ENCODE peak calls at places on chromosomes 4 and X, in five cellular contexts. M, N, S, V and T are unnamed samples. For H3K4me1, the result is how much of the 10 kb centered on the place peaks cover.

GRCh38 chr4:151012836-151013235 is 2.2 kb downstream of the LRBA start:
- DNase-seq in S (no peak), N (no peak), V (no peak), M (no peak), T (no peak)

GRCh38 chr4:46404961-46405360 is 15.0 kb upstream of the GABRA2 start:
- DNase-seq in S (no peak), N (no peak), M (no peak), V (no peak), T (no peak)

GRCh38 chr4:6372649-6373525 is 99.5 kb downstream of the PPP2R2C start:
- DNase-seq in M (peak), V (peak), S (no peak), N (no peak), T (no peak)

GRCh38 chr4:2370597-2371320 is 47.7 kb downstream of the ZFYVE28 start:
- DNase-seq in N (no peak), S (no peak), M (no peak), V (peak), T (no peak)

GRCh38 chr4:26779224-26779623 is 81.4 kb upstream of the STIM2 start:
- DNase-seq in S (no peak), V (no peak), N (no peak), M (no peak), T (no peak)

GRCh38 chr4:10088135-10089010 is 28.2 kb downstream of the WDR1 start:
- DNase-seq in M (no peak), S (no peak), N (peak), V (peak), T (no peak)

GRCh38 chr4:119314356-119314755 is 7.6 kb downstream of the FABP2 start:
- DNase-seq in V (no peak), N (no peak), S (no peak), M (no peak), T (no peak)

GRCh38 chr4:27770895-27771294 is 910.3 kb downstream of the STIM2 start:
- DNase-seq in S (no peak), V (no peak), N (no peak), M (no peak), T (no peak)

GRCh38 chr4:108355523-108356208 is 186.9 kb upstream of the LEF1 start:
- DNase-seq in V (no peak), M (no peak), N (no peak), S (no peak), T (no peak)

GRCh38 chrX:153868576-153869472 is 17.1 kb downstream of the L1CAM start:
- DNase-seq in M (no peak), V (no peak), S (no peak), N (no peak), T (no peak)

GRCh38 chr4:6538111-6538510 is 36.9 kb upstream of the MAN2B2 start:
- DNase-seq in N (no peak), M (no peak), S (no peak), V (no peak), T (no peak)

GRCh38 chr4:140223056-140223810 is 69.2 kb upstream of the MAML3 start:
- DNase-seq in N (no peak), V (no peak), S (no peak), M (no peak), T (no peak)

GRCh38 chr4:140229881-140230280 is 75.9 kb upstream of the MAML3 start:
- DNase-seq in N (no peak), V (no peak), S (no peak), M (no peak), T (no peak)

GRCh38 chr4:140222175-140222574 is 68.2 kb upstream of the MAML3 start:
- DNase-seq in N (no peak), M (no peak), S (no peak), V (no peak), T (no peak)

GRCh38 chr4:140227286-140227685 is 73.3 kb upstream of the MAML3 start:
- DNase-seq in S (no peak), N (no peak), V (no peak), M (no peak), T (no peak)
- H3K4me3 ChIP-seq in S (no peak), N (no peak), V (no peak), M (no peak), T (no peak)

GRCh38 chr4:76987153-76987562 is 37.6 kb downstream of the SEPTIN11 start:
- DNase-seq in S (no peak), V (no peak), M (no peak), N (peak), T (peak)
- H3K4me1 ChIP-seq in S (half or more), V (under half), M (under half), N (half or more), T (under half)

DNA sequence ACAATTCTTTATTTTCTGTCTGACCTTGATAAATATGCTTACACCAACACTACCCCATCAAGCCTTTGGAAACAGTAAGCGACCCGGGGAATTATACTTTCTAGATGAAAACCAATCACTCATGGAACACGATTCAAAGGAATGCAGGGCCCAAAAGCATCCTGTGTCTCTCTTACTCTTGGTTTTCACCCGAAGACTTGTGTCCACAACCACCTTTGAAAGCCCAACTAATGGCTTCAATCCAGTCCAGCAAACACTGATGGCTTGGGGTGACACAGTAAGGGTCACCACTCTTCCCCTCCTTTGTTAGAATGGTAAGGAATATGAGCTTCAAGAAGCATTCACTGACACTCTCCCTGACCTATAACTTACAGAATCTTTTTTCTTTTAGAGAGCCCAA is 1.6 kb downstream of the CBR4 start:
- DNase-seq in V (no peak), N (no peak), M (no peak), S (no peak), T (no peak)
- H3K4me3 ChIP-seq in V (no peak), N (no peak), M (no peak), S (peak), T (peak)

GRCh38 chr4:88200186-88200585 is 41.7 kb upstream of the ABCG2 start:
- DNase-seq in V (no peak), S (no peak), M (no peak), N (no peak), T (no peak)
- H3K4me1 ChIP-seq in V (under half), S (under half), M (under half), N (under half), T (under half)

GRCh38 chrX:150693782-150694574 is 782 bp downstream of the MTMR1 start:
- DNase-seq in N (peak), V (peak), M (no peak), S (peak), T (peak)
- H3K4me3 ChIP-seq in N (peak), V (peak), M (peak), S (peak), T (peak)

GRCh38 chr4:7769308-7769841 is 170.3 kb downstream of the AFAP1 start:
- DNase-seq in S (no peak), V (no peak), N (no peak), M (no peak), T (no peak)
- H3K4me1 ChIP-seq in S (under half), V (under half), N (under half), M (under half), T (under half)

DNA sequence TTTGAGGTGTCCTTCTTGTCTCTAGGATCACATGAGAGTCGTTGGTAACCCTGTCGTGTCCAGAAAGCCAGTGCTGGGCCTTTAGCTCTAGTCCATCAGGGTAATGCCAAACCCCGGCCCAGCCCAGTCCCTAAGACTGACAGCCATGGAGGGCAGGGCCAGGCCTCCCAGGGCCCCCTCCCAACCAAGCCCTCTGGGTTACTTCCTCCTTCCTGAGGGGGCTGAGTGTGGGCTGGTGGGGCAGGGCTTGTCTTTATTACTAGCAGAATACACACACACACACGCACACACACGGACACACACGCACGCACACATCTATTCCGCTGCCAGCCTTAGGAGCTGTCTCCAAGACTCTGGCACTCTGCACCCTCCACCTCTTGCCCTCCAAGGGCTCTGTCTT is 35.6 kb upstream of the CDKN2AIP start:
- DNase-seq in S (no peak), M (no peak), V (no peak), N (no peak), T (no peak)
- H3K4me3 ChIP-seq in S (no peak), M (no peak), V (no peak), N (no peak), T (no peak)

DNA sequence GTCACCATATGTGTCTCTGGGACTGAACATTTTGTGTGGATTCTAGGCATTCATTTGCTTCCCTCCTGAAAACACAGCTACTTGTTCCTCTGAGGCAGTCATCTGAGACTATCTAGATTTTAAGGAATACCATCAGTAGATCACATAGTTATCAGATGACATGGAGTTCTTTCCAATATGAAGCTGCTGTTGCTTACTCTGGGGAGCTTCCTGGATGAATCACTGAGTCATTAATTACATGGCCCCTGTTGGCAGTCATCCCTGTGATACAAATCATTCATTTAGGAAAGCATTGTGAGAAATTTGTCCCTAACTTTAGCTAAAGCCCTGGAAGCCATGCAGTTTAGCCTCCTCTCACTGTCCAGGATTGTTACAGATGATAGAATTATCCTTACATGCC is 98.2 kb upstream of the ARSJ start:
- DNase-seq in N (no peak), V (no peak), M (no peak), S (no peak), T (no peak)
- H3K4me1 ChIP-seq in N (under half), V (under half), M (under half), S (under half), T (under half)

GRCh38 chrX:67543818-67544217 is at the start of gene AR:
- DNase-seq in N (peak), S (no peak), M (peak), V (peak), T (peak)

GRCh38 chrX:67546496-67547423 is 2.9 kb downstream of the AR start:
- DNase-seq in N (no peak), M (no peak), S (no peak), V (peak), T (peak)

GRCh38 chrX:67544281-67544680 is 460 bp downstream of the AR start:
- DNase-seq in V (peak), N (peak), M (no peak), S (no peak), T (peak)

GRCh38 chrX:67545772-67546495 is 2.1 kb downstream of the AR start:
- DNase-seq in M (no peak), V (peak), N (peak), S (no peak), T (peak)

GRCh38 chrX:67544871-67545771 is 1.3 kb downstream of the AR start:
- DNase-seq in N (peak), V (peak), S (no peak), M (no peak), T (peak)
- H3K4me3 ChIP-seq in N (peak), V (peak), S (no peak), M (peak), T (peak)